ENCODE peak calls at places on chromosome 19, in six cellular contexts. R is K562, M is HL-60, N is H1, T is HepG2, U is SK-N-SH. Q is an unnamed sample.

GRCh38 chr19:51024924-51025323 is 1.5 kb downstream of the KLK11 start:
- DNase-seq in R (no peak), M (no peak), N (no peak), T (no peak), U (no peak), Q (no peak)

GRCh38 chr19:48480151-48480475 is 10.9 kb downstream of the CYTH2 start:
- DNase-seq in R (no peak), M (no peak), N (no peak), T (no peak), U (no peak), Q (no peak)

GRCh38 chr19:42242071-42242511 is 311 bp downstream of the GSK3A start:
- DNase-seq in R (no peak), M (no peak), N (no peak), T (no peak), U (peak), Q (no peak)

GRCh38 chr19:34475026-34475974 is 6.3 kb upstream of the WTIP start:
- DNase-seq in R (no peak), M (peak), N (no peak), T (no peak), U (no peak), Q (no peak)

GRCh38 chr19:45645068-45645630 is 6.0 kb upstream of the EML2 start:
- DNase-seq in R (no peak), M (no peak), N (no peak), T (no peak), U (no peak), Q (no peak)

GRCh38 chr19:17058236-17058635 is 17.0 kb downstream of the HAUS8 start:
- DNase-seq in R (no peak), M (no peak), N (no peak), T (no peak), U (no peak), Q (no peak)

GRCh38 chr19:53103903-53104203 is 631 bp upstream of the ZNF160 start:
- DNase-seq in R (no peak), M (no peak), N (no peak), T (no peak), U (no peak), Q (no peak)

GRCh38 chr19:38730731-38731589 is 13.3 kb downstream of the CAPN12 start:
- DNase-seq in R (no peak), M (no peak), N (no peak), T (no peak), U (no peak), Q (no peak)

GRCh38 chr19:56810260-56810659 is 30.3 kb downstream of the PEG3 start:
- DNase-seq in R (no peak), M (no peak), N (no peak), T (no peak), U (no peak), Q (no peak)

GRCh38 chr19:38046254-38047047 is 139.4 kb downstream of the SIPA1L3 start:
- DNase-seq in R (no peak), M (no peak), N (no peak), T (no peak), U (no peak), Q (peak)

GRCh38 chr19:532578-533484 is 1.3 kb downstream of the CDC34 start:
- DNase-seq in R (peak), M (no peak), N (no peak), T (peak), U (peak), Q (no peak)

GRCh38 chr19:42246143-42246868 is 3.9 kb upstream of the GSK3A start:
- DNase-seq in R (peak), M (no peak), N (no peak), T (no peak), U (peak), Q (no peak)

GRCh38 chr19:2132731-2133490 is 18.5 kb downstream of the AP3D1 start:
- DNase-seq in R (no peak), M (no peak), N (no peak), T (no peak), U (no peak), Q (no peak)

GRCh38 chr19:16571283-16571682 is 932 bp downstream of the SLC35E1 start:
- DNase-seq in R (no peak), M (no peak), N (no peak), T (peak), U (no peak), Q (no peak)

GRCh38 chr19:8101311-8101710 is 48.1 kb downstream of the FBN3 start:
- DNase-seq in R (no peak), M (no peak), N (no peak), T (no peak), U (no peak), Q (no peak)

GRCh38 chr19:18366027-18366435 is 19.9 kb upstream of the GDF15 start:
- DNase-seq in R (no peak), M (no peak), N (no peak), T (no peak), U (no peak), Q (no peak)

GRCh38 chr19:996051-996838 is 4.0 kb upstream of the GRIN3B start:
- DNase-seq in R (peak), M (no peak), N (no peak), T (no peak), U (peak), Q (no peak)

GRCh38 chr19:2273356-2274184 is 8.4 kb downstream of the PEAK3 start:
- DNase-seq in R (peak), M (peak), N (peak), T (peak), U (peak), Q (peak)

GRCh38 chr19:439167-439900 is 21.5 kb downstream of the SHC2 start:
- DNase-seq in R (no peak), M (no peak), N (no peak), T (no peak), U (no peak), Q (no peak)

GRCh38 chr19:9431475-9431874 is 3.9 kb downstream of the ZNF266 start:
- DNase-seq in R (peak), M (no peak), N (peak), T (no peak), U (peak), Q (no peak)

GRCh38 chr19:41299046-41299754 is 10.8 kb upstream of the CCDC97 start:
- DNase-seq in R (no peak), M (no peak), N (no peak), T (no peak), U (no peak), Q (no peak)

GRCh38 chr19:2532252-2533071 is 56.5 kb downstream of the GADD45B start:
- DNase-seq in R (no peak), M (no peak), N (no peak), T (no peak), U (no peak), Q (no peak)

GRCh38 chr19:55624109-55625003 is at the start of gene ZNF784:
- DNase-seq in R (peak), M (peak), N (peak), T (peak), U (peak), Q (no peak)

GRCh38 chr19:34574704-34575103 is 93.1 kb downstream of the WTIP start:
- DNase-seq in R (no peak), M (no peak), N (no peak), T (no peak), U (no peak), Q (no peak)

GRCh38 chr19:10206226-10206873 is 11.6 kb upstream of the DNMT1 start:
- DNase-seq in R (no peak), M (no peak), N (no peak), T (peak), U (no peak), Q (no peak)

GRCh38 chr19:55486971-55487883 is 1.0 kb upstream of the SSC5D start:
- DNase-seq in R (peak), M (peak), N (no peak), T (peak), U (peak), Q (no peak)

GRCh38 chr19:57830071-57830602 is at the start of gene ZNF587B:
- DNase-seq in R (peak), M (no peak), N (peak), T (peak), U (peak), Q (no peak)

GRCh38 chr19:12995596-12996541 is 594 bp downstream of the NFIX start:
- DNase-seq in R (peak), M (peak), N (no peak), T (no peak), U (peak), Q (no peak)

GRCh38 chr19:12993562-12993961 is 1.7 kb upstream of the NFIX start:
- DNase-seq in R (no peak), M (no peak), N (no peak), T (no peak), U (no peak), Q (no peak)

GRCh38 chr19:12996542-12997094 is 1.3 kb downstream of the NFIX start:
- DNase-seq in R (peak), M (no peak), N (no peak), T (peak), U (peak), Q (no peak)

GRCh38 chr19:12992729-12993128 is 2.5 kb upstream of the NFIX start:
- DNase-seq in R (no peak), M (no peak), N (no peak), T (no peak), U (no peak), Q (no peak)

GRCh38 chr19:12994701-12995595 is at the start of gene NFIX:
- DNase-seq in R (peak), M (peak), N (no peak), T (peak), U (peak), Q (no peak)
- TF ChIP-seq GABPA in R (no peak), M (no peak), N (no peak), T (no peak), U (no peak), Q (no peak)

GRCh38 chr19:35975608-35976214 is 19.3 kb upstream of the SDHAF1 start:
- DNase-seq in R (peak), M (no peak), N (no peak), T (no peak), U (no peak), Q (no peak)
- TF ChIP-seq GABPA in R (no peak), M (no peak), N (no peak), T (no peak), U (no peak), Q (no peak)

GRCh38 chr19:5694952-5695648 is 5.0 kb downstream of the RPL36 start:
- DNase-seq in R (no peak), M (no peak), N (no peak), T (no peak), U (peak), Q (no peak)
- TF ChIP-seq GABPA in R (no peak), M (no peak), N (no peak), T (no peak), U (no peak), Q (no peak)

GRCh38 chr19:14517446-14517839 is 754 bp downstream of the DNAJB1 start:
- DNase-seq in R (no peak), M (no peak), N (no peak), T (no peak), U (no peak), Q (no peak)
- TF ChIP-seq GABPA in R (no peak), M (no peak), N (no peak), T (no peak), U (no peak), Q (no peak)

GRCh38 chr19:29771708-29772415 is 39.9 kb upstream of the CCNE1 start:
- DNase-seq in R (peak), M (no peak), N (peak), T (peak), U (peak), Q (no peak)
- TF ChIP-seq GABPA in R (no peak), M (no peak), N (no peak), T (no peak), U (no peak), Q (no peak)

DNA sequence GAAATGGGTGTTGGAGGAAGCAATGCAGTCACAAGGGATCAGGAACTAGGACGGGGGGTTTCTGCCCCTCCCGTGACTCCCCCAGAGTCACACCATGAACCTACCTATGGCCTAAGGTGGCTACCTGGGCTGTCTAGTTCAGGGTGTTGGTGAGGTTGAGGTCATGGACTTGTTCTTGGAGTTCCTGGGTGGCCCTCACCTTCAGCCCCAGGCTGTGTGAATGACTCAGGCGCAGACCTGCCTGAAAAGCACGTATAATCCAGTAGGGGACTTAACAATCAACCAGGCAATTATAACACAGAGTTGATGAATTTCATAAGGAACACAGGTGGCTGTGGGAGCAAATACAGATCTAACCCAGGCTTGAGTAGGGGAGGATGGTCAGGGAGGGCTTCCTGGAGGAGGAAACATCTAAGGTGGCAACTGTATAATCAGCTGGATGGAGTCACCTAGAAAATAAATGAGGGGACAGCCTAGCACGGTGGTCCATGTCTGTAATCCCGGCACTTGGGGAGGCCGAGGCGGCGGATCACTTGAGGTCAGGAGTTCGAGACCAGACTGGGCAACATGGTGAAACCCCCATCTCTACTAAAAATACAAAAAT is 25.6 kb upstream of the ADGRE1 start:
- DNase-seq in R (no peak), M (no peak), N (no peak), T (peak), U (no peak), Q (no peak)
- TF ChIP-seq GABPA in R (no peak), M (no peak), N (no peak), T (no peak), U (no peak), Q (no peak)

DNA sequence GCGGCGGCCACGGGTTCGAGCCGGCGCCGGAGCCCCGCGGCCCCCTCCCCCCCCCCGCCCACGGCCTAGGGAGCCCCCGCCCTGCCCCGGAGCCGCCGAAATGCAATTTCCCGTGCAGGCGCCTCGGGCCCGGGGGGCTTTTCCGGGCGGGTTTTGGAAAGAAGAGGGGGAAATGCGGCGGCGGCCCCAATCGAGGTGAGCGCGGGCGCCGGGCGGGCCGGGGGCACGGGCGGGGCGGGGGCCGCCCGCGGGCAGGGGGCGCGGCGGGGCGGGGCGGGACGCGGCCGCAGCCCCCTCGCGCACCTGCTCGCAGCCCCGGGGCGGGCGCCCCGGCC is 11.7 kb upstream of the NANOS3 start:
- DNase-seq in R (no peak), M (no peak), N (no peak), T (no peak), U (no peak), Q (no peak)
- TF ChIP-seq GABPA in R (no peak), M (no peak), N (no peak), T (no peak), U (no peak), Q (no peak)

Q was measured in GM12878.